ENCODE peak calls at places on chromosomes 11 and 22, in five cellular contexts. One of them, this sample, is unnamed.

GRCh38 chr11:130209944-130210854 is 50.6 kb downstream of the ST14 start:
- DNase-seq in endodermal cell: peak; percentile 35
- DNase-seq in NCI-H2171: no peak
- DNase-seq in hypothalamus: no peak
- DNase-seq in HFFc6: no peak
- DNase-seq in this sample: peak; percentile 50

GRCh38 chr11:78946945-78947914 is 372.6 kb upstream of the NARS2 start:
- DNase-seq in endodermal cell: no peak
- DNase-seq in NCI-H2171: no peak
- DNase-seq in hypothalamus: no peak
- DNase-seq in HFFc6: peak; percentile 4
- DNase-seq in this sample: no peak

GRCh38 chr22:46308283-46308988 is 11.8 kb downstream of the GTSE1 start:
- DNase-seq in endodermal cell: no peak
- DNase-seq in NCI-H2171: no peak
- DNase-seq in hypothalamus: no peak
- DNase-seq in HFFc6: no peak
- DNase-seq in this sample: no peak

GRCh38 chr11:110196241-110196754 is 100.1 kb downstream of the RDX start:
- DNase-seq in endodermal cell: peak; percentile 20
- DNase-seq in NCI-H2171: no peak
- DNase-seq in hypothalamus: no peak
- DNase-seq in HFFc6: peak; percentile 72
- DNase-seq in this sample: peak; percentile 70

GRCh38 chr22:45263790-45264269 is 20.9 kb upstream of the UPK3A start:
- DNase-seq in endodermal cell: peak; percentile 91
- DNase-seq in NCI-H2171: no peak
- DNase-seq in hypothalamus: no peak
- DNase-seq in HFFc6: peak; percentile 78
- DNase-seq in this sample: peak; percentile 92

GRCh38 chr11:35969089-35970046 is 25.5 kb downstream of the LDLRAD3 start:
- DNase-seq in endodermal cell: no peak
- DNase-seq in NCI-H2171: peak; percentile 93
- DNase-seq in hypothalamus: no peak
- DNase-seq in HFFc6: no peak
- DNase-seq in this sample: no peak

GRCh38 chr11:71203681-71204080 is 48.7 kb downstream of the SHANK2 start:
- DNase-seq in endodermal cell: no peak
- DNase-seq in NCI-H2171: no peak
- DNase-seq in hypothalamus: no peak
- DNase-seq in HFFc6: no peak
- DNase-seq in this sample: no peak

GRCh38 chr11:62613275-62613864 is 313 bp downstream of the ROM1 start:
- DNase-seq in endodermal cell: no peak
- DNase-seq in NCI-H2171: no peak
- DNase-seq in hypothalamus: no peak
- DNase-seq in HFFc6: no peak
- DNase-seq in this sample: peak; percentile 56

GRCh38 chr11:63767415-63768231 is 952 bp downstream of the ZFTA start:
- DNase-seq in endodermal cell: peak; percentile 93
- DNase-seq in NCI-H2171: peak; percentile 17
- DNase-seq in hypothalamus: no peak
- DNase-seq in HFFc6: peak; percentile 51
- DNase-seq in this sample: peak; percentile 94

GRCh38 chr22:44828193-44828592 is 75.8 kb downstream of the ARHGAP8 start:
- DNase-seq in endodermal cell: peak; percentile 90
- DNase-seq in NCI-H2171: no peak
- DNase-seq in hypothalamus: no peak
- DNase-seq in HFFc6: no peak
- DNase-seq in this sample: no peak